ENCODE peak calls at places on chromosome 2, in ten cellular contexts. One of them, this sample, is unnamed.

GRCh38 chr2:74532222-74532621 is 2.5 kb downstream of the HTRA2 start:
- DNase-seq in CD4-positive, alpha-beta T cell: no peak
- DNase-seq in fibroblast of mammary gland: peak; percentile 76
- DNase-seq in IMR-90: peak; percentile 66
- DNase-seq in mesothelial cell of epicardium: no peak
- DNase-seq in brain microvascular endothelial cell: no peak
- DNase-seq in endothelial cell: no peak
- DNase-seq in CD8-positive, alpha-beta T cell: no peak
- DNase-seq in GM20000: peak; percentile 52
- DNase-seq in RWPE2: no peak
- DNase-seq in this sample: no peak

GRCh38 chr2:63661076-63661475 is 72.3 kb downstream of the MDH1 start:
- DNase-seq in RWPE2: no peak
- DNase-seq in fibroblast of mammary gland: peak; percentile 90
- DNase-seq in GM20000: no peak
- DNase-seq in mesothelial cell of epicardium: no peak
- DNase-seq in CD4-positive, alpha-beta T cell: no peak
- DNase-seq in CD8-positive, alpha-beta T cell: no peak
- DNase-seq in IMR-90: peak; percentile 92
- DNase-seq in endothelial cell: no peak
- DNase-seq in brain microvascular endothelial cell: peak; percentile 76
- DNase-seq in this sample: no peak

GRCh38 chr2:12923907-12924610 is 207.3 kb downstream of the TRIB2 start:
- DNase-seq in IMR-90: peak; percentile 71
- DNase-seq in endothelial cell: no peak
- DNase-seq in GM20000: no peak
- DNase-seq in CD8-positive, alpha-beta T cell: no peak
- DNase-seq in brain microvascular endothelial cell: no peak
- DNase-seq in CD4-positive, alpha-beta T cell: no peak
- DNase-seq in fibroblast of mammary gland: peak; percentile 47
- DNase-seq in mesothelial cell of epicardium: no peak
- DNase-seq in RWPE2: no peak
- DNase-seq in this sample: no peak

GRCh38 chr2:47783491-47784330 is 766 bp downstream of the MSH6 start:
- DNase-seq in CD4-positive, alpha-beta T cell: peak; percentile 47
- DNase-seq in fibroblast of mammary gland: peak; percentile 34
- DNase-seq in IMR-90: peak; percentile 32
- DNase-seq in GM20000: peak; percentile 86
- DNase-seq in CD8-positive, alpha-beta T cell: peak; percentile 28
- DNase-seq in endothelial cell: peak; percentile 70
- DNase-seq in mesothelial cell of epicardium: peak; percentile 79
- DNase-seq in brain microvascular endothelial cell: peak; percentile 33
- DNase-seq in RWPE2: peak; percentile 77
- DNase-seq in this sample: no peak

GRCh38 chr2:13006829-13007715 is 290.3 kb downstream of the TRIB2 start:
- DNase-seq in CD8-positive, alpha-beta T cell: peak; percentile 27
- DNase-seq in CD4-positive, alpha-beta T cell: peak; percentile 56
- DNase-seq in brain microvascular endothelial cell: peak; percentile 76
- DNase-seq in RWPE2: no peak
- DNase-seq in fibroblast of mammary gland: peak; percentile 76
- DNase-seq in IMR-90: peak; percentile 65
- DNase-seq in endothelial cell: peak; percentile 78
- DNase-seq in mesothelial cell of epicardium: peak; percentile 76
- DNase-seq in GM20000: peak; percentile 47
- DNase-seq in this sample: no peak

GRCh38 chr2:177489719-177490301 is 97.2 kb downstream of the AGPS start:
- DNase-seq in GM20000: peak; percentile 5
- DNase-seq in fibroblast of mammary gland: peak; percentile 56
- DNase-seq in CD8-positive, alpha-beta T cell: no peak
- DNase-seq in brain microvascular endothelial cell: no peak
- DNase-seq in IMR-90: peak; percentile 49
- DNase-seq in endothelial cell: peak; percentile 22
- DNase-seq in CD4-positive, alpha-beta T cell: no peak
- DNase-seq in RWPE2: no peak
- DNase-seq in mesothelial cell of epicardium: no peak
- DNase-seq in this sample: no peak

GRCh38 chr2:196606516-196606915 is 33.0 kb upstream of the CCDC150 start:
- DNase-seq in fibroblast of mammary gland: no peak
- DNase-seq in brain microvascular endothelial cell: no peak
- DNase-seq in CD4-positive, alpha-beta T cell: no peak
- DNase-seq in GM20000: no peak
- DNase-seq in IMR-90: no peak
- DNase-seq in endothelial cell: no peak
- DNase-seq in mesothelial cell of epicardium: no peak
- DNase-seq in RWPE2: no peak
- DNase-seq in CD8-positive, alpha-beta T cell: no peak
- DNase-seq in this sample: no peak

GRCh38 chr2:84971799-84972790 is 1.1 kb downstream of the KCMF1 start:
- DNase-seq in fibroblast of mammary gland: peak; percentile 44
- DNase-seq in GM20000: no peak
- DNase-seq in CD8-positive, alpha-beta T cell: peak; percentile 48
- DNase-seq in mesothelial cell of epicardium: peak; percentile 70
- DNase-seq in CD4-positive, alpha-beta T cell: peak; percentile 65
- DNase-seq in endothelial cell: peak; percentile 57
- DNase-seq in IMR-90: peak; percentile 42
- DNase-seq in brain microvascular endothelial cell: no peak
- DNase-seq in RWPE2: no peak
- DNase-seq in this sample: no peak

GRCh38 chr2:156458229-156458584 is 22.0 kb downstream of the GPD2 start:
- DNase-seq in CD4-positive, alpha-beta T cell: no peak
- DNase-seq in RWPE2: no peak
- DNase-seq in GM20000: no peak
- DNase-seq in brain microvascular endothelial cell: no peak
- DNase-seq in CD8-positive, alpha-beta T cell: no peak
- DNase-seq in fibroblast of mammary gland: no peak
- DNase-seq in IMR-90: no peak
- DNase-seq in endothelial cell: no peak
- DNase-seq in mesothelial cell of epicardium: no peak
- DNase-seq in this sample: no peak

GRCh38 chr2:240645346-240646060 is 20.2 kb downstream of the GPR35 start:
- DNase-seq in fibroblast of mammary gland: no peak
- DNase-seq in brain microvascular endothelial cell: no peak
- DNase-seq in mesothelial cell of epicardium: peak; percentile 11
- DNase-seq in endothelial cell: no peak
- DNase-seq in CD4-positive, alpha-beta T cell: no peak
- DNase-seq in RWPE2: no peak
- DNase-seq in IMR-90: no peak
- DNase-seq in GM20000: peak; percentile 29
- DNase-seq in CD8-positive, alpha-beta T cell: no peak
- DNase-seq in this sample: peak; percentile 58

GRCh38 chr2:20450201-20451108 is 3.6 kb downstream of the RHOB start:
- DNase-seq in CD4-positive, alpha-beta T cell: no peak
- DNase-seq in CD8-positive, alpha-beta T cell: no peak
- DNase-seq in endothelial cell: peak; percentile 26
- DNase-seq in RWPE2: no peak
- DNase-seq in mesothelial cell of epicardium: no peak
- DNase-seq in fibroblast of mammary gland: peak; percentile 90
- DNase-seq in IMR-90: peak; percentile 89
- DNase-seq in brain microvascular endothelial cell: peak; percentile 78
- DNase-seq in GM20000: no peak
- DNase-seq in this sample: no peak

GRCh38 chr2:224369028-224369632 is 32.8 kb downstream of the FAM124B start:
- DNase-seq in fibroblast of mammary gland: peak; percentile 57
- DNase-seq in CD8-positive, alpha-beta T cell: no peak
- DNase-seq in CD4-positive, alpha-beta T cell: no peak
- DNase-seq in brain microvascular endothelial cell: peak; percentile 20
- DNase-seq in IMR-90: peak; percentile 49
- DNase-seq in mesothelial cell of epicardium: no peak
- DNase-seq in GM20000: peak; percentile 44
- DNase-seq in endothelial cell: peak; percentile 20
- DNase-seq in RWPE2: no peak
- DNase-seq in this sample: no peak

GRCh38 chr2:170766693-170767092 is 3.5 kb upstream of the ERICH2 start:
- DNase-seq in IMR-90: no peak
- DNase-seq in GM20000: no peak
- DNase-seq in RWPE2: no peak
- DNase-seq in brain microvascular endothelial cell: no peak
- DNase-seq in CD4-positive, alpha-beta T cell: no peak
- DNase-seq in endothelial cell: no peak
- DNase-seq in CD8-positive, alpha-beta T cell: no peak
- DNase-seq in mesothelial cell of epicardium: no peak
- DNase-seq in fibroblast of mammary gland: no peak
- DNase-seq in this sample: no peak

GRCh38 chr2:20623741-20624155 is 27.1 kb downstream of the HS1BP3 start:
- DNase-seq in endothelial cell: no peak
- DNase-seq in CD4-positive, alpha-beta T cell: no peak
- DNase-seq in IMR-90: no peak
- DNase-seq in RWPE2: peak; percentile 38
- DNase-seq in GM20000: no peak
- DNase-seq in brain microvascular endothelial cell: no peak
- DNase-seq in CD8-positive, alpha-beta T cell: no peak
- DNase-seq in fibroblast of mammary gland: no peak
- DNase-seq in mesothelial cell of epicardium: no peak
- DNase-seq in this sample: peak; percentile 94

GRCh38 chr2:85095094-85095493 is 38.1 kb upstream of the TCF7L1 start:
- DNase-seq in brain microvascular endothelial cell: peak; percentile 16
- DNase-seq in GM20000: no peak
- DNase-seq in IMR-90: peak; percentile 39
- DNase-seq in RWPE2: no peak
- DNase-seq in fibroblast of mammary gland: peak; percentile 58
- DNase-seq in mesothelial cell of epicardium: no peak
- DNase-seq in CD8-positive, alpha-beta T cell: no peak
- DNase-seq in endothelial cell: no peak
- DNase-seq in CD4-positive, alpha-beta T cell: no peak
- DNase-seq in this sample: no peak

GRCh38 chr2:110688594-110689091 is 10.8 kb upstream of the BUB1 start:
- DNase-seq in brain microvascular endothelial cell: no peak
- DNase-seq in GM20000: no peak
- DNase-seq in mesothelial cell of epicardium: no peak
- DNase-seq in endothelial cell: no peak
- DNase-seq in CD8-positive, alpha-beta T cell: no peak
- DNase-seq in IMR-90: no peak
- DNase-seq in RWPE2: no peak
- DNase-seq in fibroblast of mammary gland: no peak
- DNase-seq in CD4-positive, alpha-beta T cell: no peak
- DNase-seq in this sample: no peak

GRCh38 chr2:19569300-19569791 is 210.9 kb upstream of the OSR1 start:
- DNase-seq in CD8-positive, alpha-beta T cell: no peak
- DNase-seq in IMR-90: peak; percentile 16
- DNase-seq in mesothelial cell of epicardium: no peak
- DNase-seq in brain microvascular endothelial cell: peak; percentile 29
- DNase-seq in CD4-positive, alpha-beta T cell: no peak
- DNase-seq in GM20000: no peak
- DNase-seq in RWPE2: no peak
- DNase-seq in fibroblast of mammary gland: no peak
- DNase-seq in endothelial cell: no peak
- DNase-seq in this sample: no peak

DNA sequence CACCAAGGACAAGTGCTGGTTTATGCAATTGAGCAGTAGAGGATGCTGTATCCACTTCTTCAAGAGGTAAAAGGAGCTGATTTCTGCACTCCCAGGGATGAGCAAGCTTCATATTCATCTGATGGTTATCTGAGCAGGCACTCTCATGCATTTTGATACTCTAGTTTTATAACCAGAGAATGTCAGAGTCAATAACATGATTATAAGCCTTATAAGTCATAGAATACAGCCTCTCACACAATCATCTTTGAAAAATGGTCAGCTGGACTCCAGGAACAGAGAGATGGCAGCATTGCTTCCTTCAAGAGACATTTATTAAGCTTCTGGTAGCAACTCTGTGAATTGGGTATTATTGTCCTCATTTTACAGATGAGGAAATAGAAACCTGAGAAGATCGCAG is 167.1 kb downstream of the SLC8A1 start:
- DNase-seq in RWPE2: no peak
- DNase-seq in endothelial cell: no peak
- DNase-seq in fibroblast of mammary gland: peak; percentile 34
- DNase-seq in GM20000: no peak
- DNase-seq in brain microvascular endothelial cell: peak; percentile 28
- DNase-seq in CD8-positive, alpha-beta T cell: no peak
- DNase-seq in IMR-90: peak; percentile 22
- DNase-seq in CD4-positive, alpha-beta T cell: no peak
- DNase-seq in mesothelial cell of epicardium: no peak
- DNase-seq in this sample: no peak
- TF ChIP-seq CTCF in RWPE2: no peak
- TF ChIP-seq CTCF in endothelial cell: no peak
- TF ChIP-seq CTCF in fibroblast of mammary gland: peak; percentile 15
- TF ChIP-seq CTCF in GM20000: no peak
- TF ChIP-seq CTCF in brain microvascular endothelial cell: peak; percentile 31
- TF ChIP-seq CTCF in CD8-positive, alpha-beta T cell: no peak
- TF ChIP-seq CTCF in IMR-90: no peak
- TF ChIP-seq CTCF in CD4-positive, alpha-beta T cell: no peak
- TF ChIP-seq CTCF in mesothelial cell of epicardium: no peak
- TF ChIP-seq CTCF in this sample: peak; percentile 73

GRCh38 chr2:222057249-222058073 is 241.3 kb downstream of the PAX3 start:
- DNase-seq in RWPE2: no peak
- DNase-seq in endothelial cell: no peak
- DNase-seq in IMR-90: no peak
- DNase-seq in fibroblast of mammary gland: peak; percentile 15
- DNase-seq in mesothelial cell of epicardium: no peak
- DNase-seq in GM20000: peak; percentile 50
- DNase-seq in CD8-positive, alpha-beta T cell: no peak
- DNase-seq in CD4-positive, alpha-beta T cell: no peak
- DNase-seq in brain microvascular endothelial cell: no peak
- DNase-seq in this sample: no peak
- TF ChIP-seq CTCF in RWPE2: peak; percentile 79
- TF ChIP-seq CTCF in endothelial cell: peak; percentile 85
- TF ChIP-seq CTCF in IMR-90: peak; percentile 55
- TF ChIP-seq CTCF in fibroblast of mammary gland: peak; percentile 58
- TF ChIP-seq CTCF in mesothelial cell of epicardium: peak; percentile 75
- TF ChIP-seq CTCF in GM20000: no peak
- TF ChIP-seq CTCF in CD8-positive, alpha-beta T cell: peak; percentile 52
- TF ChIP-seq CTCF in CD4-positive, alpha-beta T cell: peak; percentile 67
- TF ChIP-seq CTCF in brain microvascular endothelial cell: peak; percentile 51
- TF ChIP-seq CTCF in this sample: peak; percentile 92

GRCh38 chr2:38187416-38188127 is 111.6 kb upstream of the CYP1B1 start:
- DNase-seq in IMR-90: peak; percentile 94
- DNase-seq in endothelial cell: no peak
- DNase-seq in fibroblast of mammary gland: peak; percentile 99
- DNase-seq in brain microvascular endothelial cell: peak; percentile 80
- DNase-seq in mesothelial cell of epicardium: no peak
- DNase-seq in RWPE2: no peak
- DNase-seq in GM20000: no peak
- DNase-seq in CD8-positive, alpha-beta T cell: no peak
- DNase-seq in CD4-positive, alpha-beta T cell: no peak
- DNase-seq in this sample: no peak
- TF ChIP-seq CTCF in IMR-90: no peak
- TF ChIP-seq CTCF in endothelial cell: no peak
- TF ChIP-seq CTCF in fibroblast of mammary gland: no peak
- TF ChIP-seq CTCF in brain microvascular endothelial cell: no peak
- TF ChIP-seq CTCF in mesothelial cell of epicardium: no peak
- TF ChIP-seq CTCF in RWPE2: no peak
- TF ChIP-seq CTCF in GM20000: no peak
- TF ChIP-seq CTCF in CD8-positive, alpha-beta T cell: no peak
- TF ChIP-seq CTCF in CD4-positive, alpha-beta T cell: no peak
- TF ChIP-seq CTCF in this sample: no peak

GRCh38 chr2:236503100-236503499 is 66.5 kb upstream of the ACKR3 start:
- DNase-seq in brain microvascular endothelial cell: no peak
- DNase-seq in RWPE2: no peak
- DNase-seq in GM20000: no peak
- DNase-seq in mesothelial cell of epicardium: no peak
- DNase-seq in CD4-positive, alpha-beta T cell: no peak
- DNase-seq in fibroblast of mammary gland: no peak
- DNase-seq in CD8-positive, alpha-beta T cell: no peak
- DNase-seq in IMR-90: no peak
- DNase-seq in endothelial cell: peak; percentile 15
- DNase-seq in this sample: no peak
- TF ChIP-seq CTCF in brain microvascular endothelial cell: peak; percentile 48
- TF ChIP-seq CTCF in RWPE2: no peak
- TF ChIP-seq CTCF in GM20000: no peak
- TF ChIP-seq CTCF in mesothelial cell of epicardium: no peak
- TF ChIP-seq CTCF in CD4-positive, alpha-beta T cell: no peak
- TF ChIP-seq CTCF in fibroblast of mammary gland: peak; percentile 14
- TF ChIP-seq CTCF in CD8-positive, alpha-beta T cell: no peak
- TF ChIP-seq CTCF in IMR-90: no peak
- TF ChIP-seq CTCF in endothelial cell: no peak
- TF ChIP-seq CTCF in this sample: peak; percentile 51

This sample was measured in chondrocyte.